ENCODE peak calls at places on chromosomes 5 and 9, in seven cellular contexts. R is SHP77; J is HFFc6; D is AG09319; M is NCI-H748 treated with DMSO at 0.1 percent for 48 hours; K is progenitor cell of endocrine pancreas; V is activated T-cell treated with anti-CD3 and anti-CD28 coated beads, Interleukin-2, amount 50 U/mL, for 1 hour. Q is an unnamed sample.

GRCh38 chr9:71442937-71443336 is 321.5 kb upstream of the TRPM3 start:
- DNase-seq in R (no peak), J (no peak), D (no peak), M (no peak), K (no peak), V (no peak), Q (no peak)

GRCh38 chr9:129489838-129490582 is 130.9 kb downstream of the C9orf50 start:
- DNase-seq in R (peak), J (no peak), D (no peak), M (no peak), K (no peak), V (peak), Q (peak)

GRCh38 chr5:6713274-6714181 is at the start of gene TENT4A:
- DNase-seq in R (peak), J (no peak), D (no peak), M (no peak), K (no peak), V (no peak), Q (no peak)

GRCh38 chr5:148839960-148840359 is 13.5 kb downstream of the ADRB2 start:
- DNase-seq in R (no peak), J (no peak), D (no peak), M (no peak), K (no peak), V (no peak), Q (no peak)

GRCh38 chr5:128464596-128464995 is 73.4 kb downstream of the FBN2 start:
- DNase-seq in R (no peak), J (no peak), D (no peak), M (no peak), K (no peak), V (no peak), Q (no peak)

GRCh38 chr9:96299823-96300222 is 2.2 kb downstream of the HSD17B3 start:
- DNase-seq in R (no peak), J (no peak), D (no peak), M (no peak), K (no peak), V (no peak), Q (no peak)

GRCh38 chr9:22010881-22011625 is 1.9 kb upstream of the CDKN2B start:
- DNase-seq in R (no peak), J (no peak), D (no peak), M (no peak), K (peak), V (no peak), Q (no peak)

GRCh38 chr9:696332-697090 is 145.0 kb upstream of the DMRT1 start:
- DNase-seq in R (no peak), J (peak), D (no peak), M (no peak), K (no peak), V (no peak), Q (no peak)

Q was measured in left colon.